ENCODE peak calls at places on chromosomes 12 and 14, in eight cellular contexts. D, P, Z, H, W, M, K and I are unnamed samples.

GRCh38 chr14:68823434-68824206 is 30.8 kb upstream of the ZFP36L1 start:
- DNase-seq in M (no peak), K (no peak), W (no peak), H (no peak), D (no peak), P (no peak), Z (no peak), I (no peak)

GRCh38 chr12:62426095-62426488 is 40.5 kb upstream of the MON2 start:
- DNase-seq in D (no peak), P (no peak), K (peak), H (no peak), M (no peak), W (peak), Z (no peak), I (no peak)

GRCh38 chr12:48021485-48022179 is 17.4 kb upstream of the COL2A1 start:
- DNase-seq in P (no peak), M (no peak), K (no peak), Z (peak), H (no peak), D (no peak), W (peak), I (no peak)

GRCh38 chr12:96487634-96488033 is 1.7 kb upstream of the CFAP54 start:
- DNase-seq in K (no peak), P (no peak), H (no peak), D (no peak), Z (no peak), M (no peak), W (no peak), I (no peak)

GRCh38 chr12:89349814-89350213 is 2.5 kb downstream of the DUSP6 start:
- DNase-seq in D (no peak), W (no peak), P (peak), Z (no peak), K (peak), M (peak), H (no peak), I (no peak)

GRCh38 chr12:6541371-6542165 is 7.3 kb downstream of the GAPDH start:
- DNase-seq in D (peak), Z (no peak), K (no peak), W (no peak), M (peak), H (no peak), P (no peak), I (no peak)

GRCh38 chr14:43155924-43156323 is 1351.2 kb downstream of the FSCB start:
- DNase-seq in W (no peak), D (no peak), M (no peak), K (no peak), H (no peak), Z (no peak), P (no peak), I (no peak)

GRCh38 chr14:57068511-57068910 is 200.2 kb downstream of the EXOC5 start:
- DNase-seq in H (no peak), K (no peak), W (no peak), P (no peak), M (no peak), D (no peak), Z (no peak), I (no peak)

GRCh38 chr14:60622920-60623263 is 26.4 kb downstream of the SIX1 start:
- DNase-seq in W (no peak), M (no peak), Z (no peak), H (no peak), D (no peak), P (peak), K (peak), I (peak)

GRCh38 chr12:68932123-68932700 is 759 bp downstream of the CPM start:
- DNase-seq in P (no peak), H (no peak), W (no peak), K (no peak), Z (no peak), D (no peak), M (no peak), I (peak)

GRCh38 chr14:105481886-105482454 is 4.7 kb upstream of the CRIP1 start:
- DNase-seq in Z (peak), H (peak), K (peak), P (peak), D (peak), W (peak), M (peak), I (peak)

GRCh38 chr12:94667031-94667540 is 16.7 kb upstream of the TMCC3 start:
- DNase-seq in M (no peak), K (no peak), H (no peak), Z (no peak), D (no peak), W (no peak), P (no peak), I (no peak)

GRCh38 chr12:127690161-127690560 is 576.8 kb upstream of the TMEM132C start:
- DNase-seq in Z (no peak), K (no peak), P (peak), D (no peak), W (no peak), M (no peak), H (no peak), I (no peak)

GRCh38 chr14:105902131-105902898 is 375.9 kb downstream of the TMEM121 start:
- DNase-seq in W (no peak), H (no peak), K (no peak), Z (no peak), P (no peak), M (no peak), D (no peak), I (no peak)

GRCh38 chr12:45681469-45681868 is 48.0 kb upstream of the ARID2 start:
- DNase-seq in K (peak), D (no peak), M (no peak), W (no peak), P (peak), Z (no peak), H (no peak), I (no peak)

GRCh38 chr14:36524220-36524837 is 4.3 kb upstream of the NKX2-1 start:
- DNase-seq in K (no peak), P (no peak), W (no peak), M (no peak), H (no peak), Z (no peak), D (no peak), I (no peak)

GRCh38 chr14:60734465-60735242 is at the start of gene MNAT1:
- DNase-seq in H (peak), K (peak), Z (peak), D (peak), M (peak), P (peak), W (peak), I (peak)

GRCh38 chr12:67790660-67791059 is 142.1 kb downstream of the DYRK2 start:
- DNase-seq in K (peak), W (no peak), Z (no peak), D (no peak), H (no peak), P (no peak), M (no peak), I (no peak)

GRCh38 chr12:22206111-22206728 is 128.3 kb downstream of the ST8SIA1 start:
- DNase-seq in M (no peak), W (no peak), H (no peak), D (no peak), K (no peak), Z (peak), P (no peak), I (no peak)

GRCh38 chr12:124238886-124239285 is 56.0 kb upstream of the RFLNA start:
- DNase-seq in K (no peak), D (no peak), M (no peak), H (no peak), P (no peak), Z (no peak), W (no peak), I (no peak)

GRCh38 chr14:29085546-29085945 is 319.0 kb downstream of the FOXG1 start:
- DNase-seq in H (no peak), P (no peak), D (no peak), Z (peak), W (peak), M (no peak), K (peak), I (peak)

GRCh38 chr14:23153891-23154796 is 29.3 kb downstream of the SLC7A8 start:
- DNase-seq in M (peak), W (peak), K (no peak), Z (peak), P (peak), D (peak), H (no peak), I (peak)

GRCh38 chr14:93946104-93946503 is 19.0 kb downstream of the FAM181A start:
- DNase-seq in P (no peak), H (no peak), K (peak), Z (no peak), W (no peak), M (no peak), D (no peak), I (no peak)

GRCh38 chr12:111276189-111276588 is 92.7 kb downstream of the PHETA1 start:
- DNase-seq in W (no peak), D (no peak), Z (no peak), H (no peak), M (no peak), K (peak), P (no peak), I (no peak)

GRCh38 chr12:33438025-33438772 is 1.4 kb downstream of the SYT10 start:
- DNase-seq in H (no peak), D (no peak), M (no peak), P (no peak), W (no peak), K (no peak), Z (no peak), I (no peak)

GRCh38 chr12:65074932-65075331 is 46.2 kb downstream of the WIF1 start:
- DNase-seq in P (no peak), H (no peak), W (no peak), Z (peak), D (no peak), K (no peak), M (no peak), I (no peak)

GRCh38 chr12:69779928-69780327 is 41.3 kb downstream of the RAB3IP start:
- DNase-seq in W (peak), H (no peak), P (peak), Z (peak), K (peak), D (no peak), M (no peak), I (peak)

GRCh38 chr12:89882051-89882450 is 173.4 kb upstream of the ATP2B1 start:
- DNase-seq in Z (no peak), D (no peak), H (no peak), K (peak), M (no peak), W (no peak), P (peak), I (peak)

GRCh38 chr14:34252227-34252626 is 209.8 kb downstream of the SPTSSA start:
- DNase-seq in K (no peak), Z (no peak), H (no peak), D (no peak), M (no peak), W (no peak), P (no peak), I (no peak)

GRCh38 chr14:90660865-90661570 is 155.2 kb downstream of the TTC7B start:
- DNase-seq in M (no peak), D (no peak), P (no peak), H (no peak), K (no peak), Z (no peak), W (no peak), I (no peak)

GRCh38 chr14:68140111-68140741 is 320.6 kb downstream of the RAD51B start:
- DNase-seq in M (peak), Z (peak), W (peak), D (no peak), H (peak), P (peak), K (peak), I (peak)

GRCh38 chr12:124005736-124006581 is 32.9 kb downstream of the ZNF664 start:
- DNase-seq in D (no peak), M (no peak), P (no peak), H (no peak), Z (no peak), W (no peak), K (no peak), I (no peak)

GRCh38 chr12:47017041-47017713 is 62.2 kb upstream of the PCED1B start:
- DNase-seq in P (no peak), M (no peak), K (no peak), W (no peak), H (no peak), D (no peak), Z (no peak), I (no peak)

GRCh38 chr14:74567646-74568379 is 44.2 kb downstream of the LTBP2 start:
- DNase-seq in W (no peak), D (peak), Z (no peak), M (no peak), P (no peak), H (no peak), K (no peak), I (no peak)